ENCODE peak calls at places on chromosomes 4 and X, in ten cellular contexts. H is lower lobe of right lung, F is HepG2, P is transverse colon, C is psoas muscle, D is heart right ventricle, I is vagina, E is tibial nerve, B is fibroblast of lung, R is SK-N-SH. Y is an unnamed sample.

GRCh38 chr4:161428180-161428965 is 735.4 kb downstream of the FSTL5 start:
- DNase-seq in D (no peak), P (no peak), I (no peak), F (no peak), B (no peak), R (no peak), H (no peak), C (no peak), E (no peak), Y (no peak)

GRCh38 chr4:150072906-150073714 is 5.1 kb upstream of the DCLK2 start:
- DNase-seq in B (peak; percentile 95), H (no peak), C (no peak), F (no peak), R (no peak), D (no peak), P (no peak), E (no peak), I (no peak), Y (no peak)

GRCh38 chr4:61468091-61468720 is 268.1 kb downstream of the ADGRL3 start:
- DNase-seq in P (no peak), E (no peak), R (no peak), C (no peak), F (no peak), B (peak; percentile 49), I (no peak), H (no peak), D (no peak), Y (no peak)

GRCh38 chrX:37047776-37048175 is 39.6 kb downstream of the FAM47C start:
- DNase-seq in P (no peak), H (no peak), D (no peak), B (no peak), I (no peak), R (no peak), F (no peak), E (no peak), C (no peak), Y (no peak)

GRCh38 chr4:15918484-15919129 is 19.9 kb downstream of the FGFBP1 start:
- DNase-seq in C (no peak), F (no peak), H (peak; percentile 53), R (peak; percentile 32), B (no peak), I (no peak), P (peak; percentile 63), D (no peak), E (no peak), Y (no peak)

GRCh38 chrX:13695601-13696115 is 6.7 kb downstream of the RAB9A start:
- DNase-seq in D (no peak), F (no peak), C (no peak), H (no peak), R (no peak), I (no peak), P (no peak), B (no peak), E (no peak), Y (no peak)

GRCh38 chr4:76090241-76090691 is 15.8 kb downstream of the ART3 start:
- DNase-seq in B (peak; percentile 90), D (peak; percentile 16), P (no peak), H (no peak), E (peak; percentile 48), C (no peak), F (peak; percentile 13), R (peak; percentile 45), I (no peak), Y (no peak)

GRCh38 chrX:46838974-46839480 is 2.2 kb downstream of the RP2 start:
- DNase-seq in F (no peak), I (no peak), B (no peak), H (no peak), R (no peak), D (no peak), E (no peak), P (no peak), C (no peak), Y (no peak)

GRCh38 chr4:99947608-99948007 is 1.2 kb upstream of the DNAJB14 start:
- DNase-seq in P (no peak), H (no peak), B (peak; percentile 3), I (no peak), F (no peak), R (no peak), D (no peak), C (no peak), E (no peak), Y (no peak)

GRCh38 chr4:99943904-99944437 is 2.4 kb downstream of the DNAJB14 start:
- DNase-seq in F (no peak), I (no peak), E (no peak), B (no peak), D (no peak), R (no peak), C (no peak), H (no peak), P (no peak), Y (no peak)

GRCh38 chr4:99947190-99947578 is 766 bp upstream of the DNAJB14 start:
- DNase-seq in B (no peak), C (no peak), D (no peak), R (no peak), H (no peak), F (no peak), P (no peak), I (no peak), E (peak; percentile 6), Y (no peak)

GRCh38 chr4:99945718-99946345 is 586 bp downstream of the DNAJB14 start:
- DNase-seq in D (peak; percentile 20), B (peak; percentile 36), P (no peak), F (peak; percentile 44), I (no peak), E (no peak), H (no peak), C (no peak), R (peak; percentile 68), Y (no peak)

DNA sequence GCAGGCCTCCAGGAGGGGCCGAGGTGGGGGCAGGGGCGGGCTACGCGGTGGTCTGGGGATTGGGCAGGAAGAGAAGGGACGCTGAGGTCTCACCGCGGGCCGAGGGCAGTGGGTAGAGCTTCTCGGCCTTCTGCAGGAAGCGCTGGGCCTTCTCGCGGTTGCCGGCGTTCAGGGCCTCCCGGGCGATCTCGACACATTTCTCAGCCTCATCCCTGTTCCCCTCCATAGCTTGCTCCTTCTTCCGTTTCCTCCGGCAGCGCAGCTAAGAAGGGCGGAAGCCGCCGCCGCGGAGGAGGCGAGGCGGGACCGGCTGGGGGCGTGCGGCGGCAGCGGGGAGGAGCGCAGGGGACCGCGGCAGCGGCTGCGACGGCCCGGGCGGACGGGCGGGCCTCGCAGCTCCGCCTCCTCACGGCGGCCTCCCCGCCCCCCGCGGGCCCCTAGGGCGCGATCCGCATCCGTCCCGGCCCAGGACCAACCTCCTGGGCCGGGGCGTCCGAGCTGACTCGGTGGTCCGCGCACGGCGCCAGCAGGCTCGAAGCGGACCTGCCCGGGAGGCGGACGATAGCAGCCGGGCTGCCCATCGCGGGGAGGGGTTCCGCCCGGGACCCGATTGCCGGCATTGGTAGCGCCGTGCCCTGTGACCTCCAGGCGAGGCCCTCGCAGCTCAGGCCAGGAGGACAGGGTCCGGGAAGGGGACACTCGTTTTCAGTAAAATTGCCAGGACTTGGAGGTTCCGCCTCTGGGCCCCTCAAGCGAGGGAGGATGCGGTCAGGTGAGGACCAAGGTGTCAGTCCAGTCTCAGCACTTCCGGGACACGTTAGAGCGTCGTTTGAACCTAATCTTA is at the start of gene DNAJB14:
- DNase-seq in E (peak; percentile 46), H (peak; percentile 87), C (peak; percentile 81), F (peak; percentile 47), P (peak; percentile 85), R (peak; percentile 90), B (peak; percentile 75), I (peak; percentile 88), D (peak; percentile 79), Y (peak; percentile 73)
- H3K4me1 ChIP-seq in E (no peaks in the 10 kb centered on the region), H (peaks cover 65% of the 10 kb centered on the region), C (peaks cover 31% of the 10 kb centered on the region), F (peaks cover 50% of the 10 kb centered on the region), P (peaks cover 38% of the 10 kb centered on the region), R (peaks cover 24% of the 10 kb centered on the region), B (peaks cover 6% of the 10 kb centered on the region), I (peaks cover 71% of the 10 kb centered on the region), D (peaks cover 60% of the 10 kb centered on the region), Y (no peaks in the 10 kb centered on the region)

GRCh38 chr4:166172619-166173018 is 299.6 kb downstream of the TLL1 start:
- DNase-seq in H (no peak), E (no peak), B (no peak), F (no peak), R (no peak), I (no peak), P (no peak), C (no peak), D (no peak), Y (no peak)

GRCh38 chr4:166165829-166166420 is 292.9 kb downstream of the TLL1 start:
- DNase-seq in D (peak; percentile 9), E (peak; percentile 12), F (peak; percentile 73), I (no peak), B (peak; percentile 81), C (no peak), H (no peak), P (no peak), R (peak; percentile 37), Y (no peak)

GRCh38 chr4:166174717-166175510 is 301.9 kb downstream of the TLL1 start:
- DNase-seq in E (no peak), C (no peak), B (no peak), R (no peak), H (no peak), F (no peak), P (no peak), D (no peak), I (no peak), Y (no peak)

DNA sequence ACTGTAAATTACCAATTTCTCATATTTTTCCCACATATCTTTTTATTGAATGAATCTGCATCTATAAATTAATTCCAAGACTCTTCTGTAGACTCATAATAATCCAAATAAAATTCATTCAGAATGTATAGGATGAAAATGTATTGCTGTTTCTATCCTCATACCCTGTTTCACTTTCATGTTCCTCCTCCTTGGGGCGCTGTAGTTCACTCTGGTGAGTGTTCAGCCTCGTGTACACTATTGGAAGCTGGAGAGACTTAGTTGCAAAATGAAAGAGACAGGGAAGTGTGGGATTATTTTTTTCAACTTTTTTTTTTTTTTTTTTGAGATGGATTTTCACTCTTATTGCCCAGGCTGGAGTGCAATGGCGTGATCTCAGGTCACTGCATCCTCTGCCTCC is 296.1 kb downstream of the TLL1 start:
- DNase-seq in C (no peak), F (peak; percentile 4), H (no peak), B (no peak), E (no peak), I (no peak), R (no peak), P (no peak), D (no peak), Y (no peak)
- TF ChIP-seq CTCF in C (no peak), F (peak; percentile 17), H (no peak), B (peak; percentile 16), E (no peak), I (no peak), R (peak; percentile 53), P (no peak), D (no peak), Y (no peak)

GRCh38 chr4:121632686-121633085 is 64.1 kb downstream of the ANXA5 start:
- DNase-seq in I (no peak), H (no peak), D (no peak), B (no peak), F (no peak), R (no peak), C (no peak), P (no peak), E (no peak), Y (no peak)
- H3K4me1 ChIP-seq in I (no peaks in the 10 kb centered on the region), H (no peaks in the 10 kb centered on the region), D (no peaks in the 10 kb centered on the region), B (no peaks in the 10 kb centered on the region), F (no peaks in the 10 kb centered on the region), R (no peaks in the 10 kb centered on the region), C (no peaks in the 10 kb centered on the region), P (no peaks in the 10 kb centered on the region), E (no peaks in the 10 kb centered on the region), Y (no peaks in the 10 kb centered on the region)

GRCh38 chrX:70973221-70973620 is 42.3 kb upstream of the SLC7A3 start:
- DNase-seq in C (no peak), R (no peak), F (no peak), P (no peak), D (no peak), H (no peak), E (no peak), B (no peak), I (no peak), Y (no peak)

GRCh38 chrX:70969635-70970481 is 39.0 kb upstream of the SLC7A3 start:
- DNase-seq in P (no peak), B (no peak), E (no peak), I (no peak), R (no peak), F (no peak), H (no peak), D (no peak), C (no peak), Y (no peak)

DNA sequence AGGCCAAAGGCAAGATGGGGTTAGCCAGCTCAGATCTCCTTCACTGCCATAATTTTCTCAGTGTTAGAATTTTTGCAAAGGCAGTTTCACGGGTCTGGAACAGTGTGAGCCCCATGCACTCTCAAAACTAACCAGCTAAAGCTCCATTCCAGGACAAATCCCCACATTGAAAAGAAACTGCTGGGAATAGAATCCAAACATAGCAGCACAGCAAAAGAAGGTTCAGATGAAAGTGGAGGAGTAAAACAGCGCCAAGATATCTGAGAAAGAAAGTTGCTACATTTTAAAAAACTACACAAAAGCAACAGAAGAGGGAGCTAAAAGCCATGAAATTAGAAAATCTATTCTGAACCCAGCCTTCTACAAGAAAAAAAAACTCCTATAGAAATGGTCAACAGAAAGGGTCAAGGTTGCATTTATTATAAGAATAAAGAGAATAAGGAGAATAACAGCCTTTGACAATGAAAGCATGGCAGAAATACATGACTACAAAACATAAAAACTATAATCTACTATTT is 39.6 kb upstream of the SLC7A3 start:
- DNase-seq in R (peak; percentile 17), I (no peak), P (no peak), E (no peak), H (no peak), C (no peak), D (no peak), B (peak; percentile 36), F (peak; percentile 4), Y (no peak)
- TF ChIP-seq CTCF in R (peak; percentile 64), I (no peak), P (peak; percentile 38), E (peak; percentile 10), H (peak; percentile 20), C (no peak), D (no peak), B (peak; percentile 32), F (peak; percentile 28), Y (no peak)